ENCODE peak calls at places on chromosomes 1 and 21, in seven cellular contexts. D is thoracic aorta; Z is H1; M is body of pancreas; F is PC-9; R is CD8-positive, alpha-beta memory T cell; K is astrocyte. Y is an unnamed sample.

GRCh38 chr21:44380876-44381275 is 27.5 kb downstream of the TRPM2 start:
- DNase-seq in D (no peak), Z (no peak), M (no peak), F (no peak), R (no peak), K (no peak), Y (no peak)

GRCh38 chr1:160971618-160972056 is 17.0 kb upstream of the ITLN2 start:
- DNase-seq in D (no peak), Z (no peak), M (no peak), F (no peak), R (no peak), K (no peak), Y (peak)

GRCh38 chr1:61149010-61149860 is 66.9 kb downstream of the NFIA start:
- DNase-seq in D (no peak), Z (no peak), M (no peak), F (peak), R (no peak), K (no peak), Y (peak)

GRCh38 chr21:26067836-26068401 is 102.7 kb downstream of the APP start:
- DNase-seq in D (no peak), Z (no peak), M (no peak), F (no peak), R (no peak), K (no peak), Y (no peak)

GRCh38 chr1:101235696-101236545 is 898 bp upstream of the S1PR1 start:
- DNase-seq in D (no peak), Z (peak), M (peak), F (peak), R (peak), K (peak), Y (peak)

GRCh38 chr1:168081373-168082007 is 55.2 kb downstream of the GPR161 start:
- DNase-seq in D (no peak), Z (no peak), M (no peak), F (no peak), R (no peak), K (peak), Y (peak)

GRCh38 chr1:217881607-217882332 is 250.6 kb downstream of the SPATA17 start:
- DNase-seq in D (no peak), Z (no peak), M (no peak), F (no peak), R (no peak), K (peak), Y (no peak)

GRCh38 chr1:161199506-161200119 is 759 bp upstream of the ADAMTS4 start:
- DNase-seq in D (no peak), Z (no peak), M (no peak), F (no peak), R (no peak), K (no peak), Y (no peak)

GRCh38 chr1:45622267-45622890 is 1.5 kb downstream of the CCDC17 start:
- DNase-seq in D (no peak), Z (peak), M (peak), F (no peak), R (no peak), K (no peak), Y (no peak)

GRCh38 chr1:230047114-230047865 is 19.7 kb upstream of the GALNT2 start:
- DNase-seq in D (no peak), Z (peak), M (no peak), F (peak), R (no peak), K (peak), Y (peak)

GRCh38 chr1:86100401-86100800 is 56.2 kb downstream of the COL24A1 start:
- DNase-seq in D (no peak), Z (no peak), M (no peak), F (no peak), R (no peak), K (no peak), Y (no peak)

GRCh38 chr1:86104606-86105532 is 51.7 kb downstream of the COL24A1 start:
- DNase-seq in D (no peak), Z (no peak), M (peak), F (peak), R (no peak), K (no peak), Y (peak)

GRCh38 chr1:86110451-86111129 is 46.0 kb downstream of the COL24A1 start:
- DNase-seq in D (no peak), Z (no peak), M (peak), F (no peak), R (no peak), K (no peak), Y (no peak)

DNA sequence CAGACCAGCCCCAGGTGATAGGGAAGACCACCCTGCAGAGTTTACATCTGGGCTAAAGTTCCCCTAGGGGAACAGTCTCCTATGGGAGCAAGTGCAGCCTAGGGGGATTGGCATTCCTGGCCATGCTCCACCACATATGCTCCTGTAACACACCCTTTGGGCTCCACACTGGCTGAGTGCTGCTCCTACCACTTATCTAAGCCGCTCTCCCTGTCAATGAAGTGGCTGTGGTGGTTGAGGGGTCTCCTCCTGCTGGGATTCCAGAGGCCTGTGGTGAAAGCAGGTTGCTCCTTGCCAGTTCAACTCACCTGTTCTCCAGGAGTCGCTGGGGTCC is 51.1 kb downstream of the COL24A1 start:
- DNase-seq in D (no peak), Z (no peak), M (no peak), F (no peak), R (no peak), K (no peak), Y (no peak)
- H3K27ac ChIP-seq in D (no peak), Z (no peak), M (no peak), F (no peak), R (no peak), K (no peak), Y (no peak)

DNA sequence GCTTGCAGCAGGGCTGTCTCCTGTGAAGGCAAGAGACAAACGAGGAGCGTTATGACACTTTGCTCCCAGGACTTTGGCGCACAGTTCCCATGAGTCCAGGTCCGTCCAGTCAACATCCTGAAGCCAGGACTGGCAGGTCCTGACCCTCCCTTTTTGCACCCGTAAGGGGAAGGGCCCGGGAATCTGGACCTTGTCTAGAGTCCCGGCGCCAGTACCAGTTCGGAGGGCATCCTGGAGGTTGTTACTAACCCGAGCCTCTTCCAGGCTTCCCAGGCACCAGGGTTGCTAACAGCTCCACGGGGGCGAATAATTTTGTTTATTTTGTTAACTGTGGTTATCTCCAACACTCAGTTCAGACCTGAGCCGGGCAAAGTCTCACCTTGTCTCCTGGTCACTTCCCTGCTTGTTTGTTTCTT is 681 bp upstream of the RWDD3 start:
- DNase-seq in D (no peak), Z (peak), M (peak), F (no peak), R (peak), K (peak), Y (no peak)
- H3K27ac ChIP-seq in D (peak), Z (no peak), M (peak), F (no peak), R (peak), K (peak), Y (no peak)

GRCh38 chr21:34989337-34990151 is 59.6 kb downstream of the RUNX1 start:
- DNase-seq in D (no peak), Z (no peak), M (no peak), F (no peak), R (no peak), K (peak), Y (peak)
- H3K27ac ChIP-seq in D (no peak), Z (no peak), M (no peak), F (no peak), R (no peak), K (peak), Y (no peak)

DNA sequence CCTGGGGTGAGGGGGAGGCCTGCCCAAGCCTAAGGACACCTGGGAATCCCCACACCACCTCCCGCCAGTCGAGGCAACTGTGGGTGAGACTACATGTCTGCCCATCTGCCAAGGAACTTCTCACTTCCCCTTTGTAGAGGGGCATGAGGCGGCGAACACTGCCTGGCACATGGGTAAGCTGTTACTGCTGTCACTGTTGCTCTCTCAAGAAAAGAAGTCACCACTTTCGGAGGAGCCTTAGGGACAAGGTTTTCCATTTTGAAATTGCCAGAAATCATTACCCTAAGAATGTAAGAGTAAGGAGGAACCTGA is 23.4 kb downstream of the SLC2A1 start:
- DNase-seq in D (no peak), Z (no peak), M (no peak), F (no peak), R (peak), K (no peak), Y (no peak)
- H3K27ac ChIP-seq in D (no peak), Z (no peak), M (no peak), F (peak), R (peak), K (no peak), Y (peak)

GRCh38 chr1:26367441-26367840 is 5.1 kb downstream of the ZNF683 start:
- DNase-seq in D (no peak), Z (no peak), M (no peak), F (no peak), R (no peak), K (no peak), Y (no peak)
- H3K27ac ChIP-seq in D (no peak), Z (no peak), M (no peak), F (no peak), R (no peak), K (no peak), Y (no peak)

GRCh38 chr1:117630423-117630998 is 24.7 kb downstream of the TENT5C start:
- DNase-seq in D (no peak), Z (no peak), M (peak), F (no peak), R (no peak), K (no peak), Y (no peak)
- H3K27ac ChIP-seq in D (no peak), Z (no peak), M (peak), F (no peak), R (no peak), K (no peak), Y (no peak)

GRCh38 chr1:201718346-201719202 is 110.4 kb upstream of the IPO9 start:
- DNase-seq in D (no peak), Z (no peak), M (peak), F (no peak), R (no peak), K (no peak), Y (no peak)
- H3K27ac ChIP-seq in D (peak), Z (no peak), M (no peak), F (no peak), R (no peak), K (peak), Y (no peak)

Y was measured in foreskin keratinocyte.